ENCODE peak calls at places on chromosomes 12 and 14, in five cellular contexts. F is stimulated activated naive CD8-positive, alpha-beta T cell treated with anti-CD3 and anti-CD28 coated beads, Interleukin-15, amount 100 ng/mL, for 72 hours; L is Caki2; Y is GM13976; P is Karpas-422. D is an unnamed sample.

GRCh38 chr14:78240567-78240966 is 70.4 kb downstream of the NRXN3 start:
- DNase-seq in P (no peak), L (no peak), F (no peak), Y (no peak), D (no peak)

GRCh38 chr14:103994535-103995184 is 52.3 kb upstream of the RD3L start:
- DNase-seq in F (no peak), Y (no peak), P (no peak), L (no peak), D (no peak)

GRCh38 chr14:72783741-72784140 is 110.2 kb downstream of the DPF3 start:
- DNase-seq in P (no peak), Y (no peak), F (no peak), L (no peak), D (no peak)

GRCh38 chr12:20364501-20364900 is 3.8 kb upstream of the PDE3A start:
- DNase-seq in F (no peak), L (no peak), Y (no peak), P (no peak), D (no peak)

GRCh38 chr12:27331299-27331926 is 1.2 kb upstream of the BMAL2 start:
- DNase-seq in Y (peak), F (peak), P (no peak), L (peak), D (peak)

GRCh38 chr14:24329736-24330135 is 5.1 kb downstream of the ADCY4 start:
- DNase-seq in Y (no peak), P (no peak), L (no peak), F (peak), D (no peak)

GRCh38 chr12:122437656-122438121 is 15.2 kb upstream of the CLIP1 start:
- DNase-seq in F (no peak), Y (no peak), P (no peak), L (no peak), D (no peak)

GRCh38 chr12:52394836-52395405 is 9.5 kb upstream of the KRT84 start:
- DNase-seq in F (no peak), L (no peak), P (no peak), Y (no peak), D (no peak)

GRCh38 chr14:105197274-105197673 is 16.2 kb upstream of the NUDT14 start:
- DNase-seq in Y (no peak), L (no peak), F (peak), P (no peak), D (peak)

GRCh38 chr14:61385002-61385685 is 63.8 kb downstream of the PRKCH start:
- DNase-seq in L (no peak), Y (no peak), F (peak), P (no peak), D (no peak)

GRCh38 chr12:62166525-62166924 is 93.7 kb upstream of the USP15 start:
- DNase-seq in L (no peak), Y (no peak), F (no peak), P (no peak), D (no peak)

GRCh38 chr12:106682594-106683234 is 91.8 kb upstream of the RIC8B start:
- DNase-seq in P (peak), L (no peak), Y (peak), F (no peak), D (no peak)

GRCh38 chr12:138898-139534 is 72.4 kb downstream of the IQSEC3 start:
- DNase-seq in P (no peak), L (no peak), Y (no peak), F (peak), D (no peak)

GRCh38 chr12:122991623-122992275 is 11.3 kb downstream of the ARL6IP4 start:
- DNase-seq in P (no peak), Y (no peak), F (no peak), L (no peak), D (no peak)

GRCh38 chr14:91164676-91165075 is 50.8 kb downstream of the DGLUCY start:
- DNase-seq in L (no peak), F (no peak), P (no peak), Y (no peak), D (no peak)

GRCh38 chr14:69980457-69981414 is 101.5 kb downstream of the SMOC1 start:
- DNase-seq in Y (no peak), F (no peak), P (no peak), L (no peak), D (no peak)

GRCh38 chr14:50688875-50689274 is 20.8 kb upstream of the SAV1 start:
- DNase-seq in P (no peak), F (no peak), Y (no peak), L (no peak), D (no peak)

GRCh38 chr14:63454863-63455622 is 88.1 kb downstream of the PPP2R5E start:
- DNase-seq in F (no peak), L (no peak), Y (no peak), P (peak), D (peak)

GRCh38 chr14:101763941-101764709 is 2.6 kb downstream of the PPP2R5C start:
- DNase-seq in P (no peak), L (no peak), Y (no peak), F (no peak), D (no peak)

GRCh38 chr14:41668346-41668745 is 61.7 kb downstream of the LRFN5 start:
- DNase-seq in L (no peak), P (no peak), F (no peak), Y (no peak), D (peak)

GRCh38 chr12:108955225-108955835 is 65.5 kb downstream of the SVOP start:
- DNase-seq in L (peak), Y (no peak), P (no peak), F (no peak), D (no peak)

GRCh38 chr12:127670294-127670693 is 596.7 kb upstream of the TMEM132C start:
- DNase-seq in F (no peak), P (no peak), L (no peak), Y (no peak), D (no peak)

GRCh38 chr14:30354439-30354838 is 204.5 kb upstream of the G2E3 start:
- DNase-seq in P (no peak), Y (no peak), L (no peak), F (no peak), D (no peak)